ENCODE peak calls at places on chromosomes 16 and 17, in nine cellular contexts. N is retinal pigment epithelial cell, G is epithelial cell of esophagus, T is H9, J is upper lobe of right lung, C is lower leg skin, U is cardiac muscle cell, B is type B pancreatic cell, W is Caco-2. M is an unnamed sample.

GRCh38 chr17:64635647-64636305 is 26.3 kb downstream of the SMURF2 start:
- DNase-seq in U (no peak), J (no peak), W (no peak), T (no peak), B (no peak), G (peak; percentile 40), N (no peak), C (no peak), M (no peak)

GRCh38 chr16:52976539-52977167 is 76.0 kb downstream of the CHD9NB start:
- DNase-seq in B (no peak), C (no peak), J (no peak), W (peak; percentile 37), U (peak; percentile 3), T (peak; percentile 32), N (no peak), G (peak; percentile 66), M (no peak)

GRCh38 chr17:50861822-50862528 is 4.2 kb downstream of the TOB1 start:
- DNase-seq in U (no peak), W (no peak), G (no peak), C (no peak), J (no peak), T (no peak), N (no peak), B (no peak), M (no peak)

GRCh38 chr17:67171560-67171959 is 73.4 kb downstream of the HELZ start:
- DNase-seq in T (no peak), N (no peak), C (no peak), B (no peak), G (no peak), U (no peak), W (no peak), J (no peak), M (no peak)

GRCh38 chr17:45114117-45114932 is 18.0 kb downstream of the PLCD3 start:
- DNase-seq in T (no peak), W (peak; percentile 40), C (no peak), B (no peak), N (no peak), U (no peak), J (no peak), G (no peak), M (no peak)

GRCh38 chr16:88988980-88989791 is 12.2 kb upstream of the CBFA2T3 start:
- DNase-seq in C (no peak), G (no peak), N (no peak), J (no peak), W (no peak), U (no peak), T (no peak), B (no peak), M (no peak)

GRCh38 chr17:45814622-45815606 is 29.8 kb upstream of the SPPL2C start:
- DNase-seq in W (no peak), G (no peak), B (no peak), U (no peak), N (no peak), J (no peak), C (no peak), T (no peak), M (no peak)

GRCh38 chr17:63275318-63275967 is 170.7 kb downstream of the CYB561 start:
- DNase-seq in B (no peak), W (no peak), T (no peak), N (peak; percentile 99), U (no peak), C (no peak), G (peak; percentile 96), J (no peak), M (no peak)

GRCh38 chr17:37327341-37328090 is 48.3 kb upstream of the C17orf78 start:
- DNase-seq in U (no peak), N (peak; percentile 70), W (no peak), J (no peak), T (no peak), C (no peak), G (no peak), B (no peak), M (no peak)

GRCh38 chr17:3026125-3026855 is 37.1 kb downstream of the OR1D5 start:
- DNase-seq in N (no peak), G (no peak), B (peak; percentile 62), J (peak; percentile 56), T (peak; percentile 24), C (no peak), W (no peak), U (no peak), M (no peak)

GRCh38 chr17:57037401-57037800 is 47.6 kb upstream of the AKAP1 start:
- DNase-seq in W (no peak), J (no peak), T (no peak), C (no peak), G (no peak), B (no peak), U (no peak), N (no peak), M (no peak)

GRCh38 chr16:25713785-25714570 is 22.2 kb downstream of the HS3ST4 start:
- DNase-seq in J (no peak), W (no peak), C (no peak), U (no peak), B (no peak), N (no peak), G (no peak), T (no peak), M (no peak)

GRCh38 chr17:9986754-9987382 is 81.8 kb upstream of the RCVRN start:
- DNase-seq in U (no peak), W (no peak), B (no peak), T (no peak), J (no peak), C (no peak), G (no peak), N (no peak), M (no peak)

GRCh38 chr17:9802294-9802693 is 10.9 kb upstream of the DHRS7C start:
- DNase-seq in U (no peak), B (no peak), J (no peak), W (peak; percentile 14), G (peak; percentile 35), N (no peak), T (no peak), C (no peak), M (peak; percentile 90)

GRCh38 chr17:62109378-62109902 is 44.4 kb upstream of the MED13 start:
- DNase-seq in J (peak; percentile 83), U (peak; percentile 68), W (peak; percentile 91), G (peak; percentile 82), N (no peak), B (no peak), T (peak; percentile 95), C (no peak), M (no peak)

GRCh38 chr16:61831351-61831933 is 204.8 kb downstream of the CDH8 start:
- DNase-seq in B (no peak), T (no peak), N (no peak), W (no peak), G (no peak), J (no peak), U (no peak), C (no peak), M (no peak)

GRCh38 chr16:89201467-89202377 is 1.4 kb upstream of the SLC22A31 start:
- DNase-seq in N (no peak), G (peak; percentile 87), C (peak; percentile 68), B (peak; percentile 90), T (peak; percentile 89), U (peak; percentile 95), W (peak; percentile 96), J (peak; percentile 93), M (no peak)

GRCh38 chr17:81578038-81578441 is 25.9 kb upstream of the FAAP100 start:
- DNase-seq in T (peak; percentile 24), J (no peak), G (peak; percentile 61), N (no peak), B (no peak), U (no peak), C (no peak), W (peak; percentile 30), M (no peak)

GRCh38 chr16:65005696-65006095 is 116.2 kb downstream of the CDH11 start:
- DNase-seq in W (no peak), B (no peak), G (peak; percentile 26), C (no peak), N (no peak), J (no peak), U (no peak), T (no peak), M (no peak)

GRCh38 chr16:23597003-23597756 is 1.1 kb upstream of the NDUFAB1 start:
- DNase-seq in B (no peak), J (no peak), G (peak; percentile 39), W (peak; percentile 47), T (peak; percentile 79), U (peak; percentile 16), C (no peak), N (no peak), M (no peak)
- TF ChIP-seq CTCF in B (no peak), J (no peak), G (no peak), W (peak; percentile 26), T (peak; percentile 61), U (no peak), C (no peak), N (peak; percentile 37), M (no peak)

GRCh38 chr16:49464877-49465504 is 91.4 kb downstream of the C16orf78 start:
- DNase-seq in W (no peak), C (no peak), T (peak; percentile 73), J (no peak), N (no peak), G (no peak), B (peak; percentile 66), U (peak; percentile 51), M (peak; percentile 81)
- TF ChIP-seq CTCF in W (no peak), C (no peak), T (peak; percentile 99), J (no peak), N (peak; percentile 17), G (no peak), B (peak; percentile 83), U (peak; percentile 34), M (peak; percentile 34)

DNA sequence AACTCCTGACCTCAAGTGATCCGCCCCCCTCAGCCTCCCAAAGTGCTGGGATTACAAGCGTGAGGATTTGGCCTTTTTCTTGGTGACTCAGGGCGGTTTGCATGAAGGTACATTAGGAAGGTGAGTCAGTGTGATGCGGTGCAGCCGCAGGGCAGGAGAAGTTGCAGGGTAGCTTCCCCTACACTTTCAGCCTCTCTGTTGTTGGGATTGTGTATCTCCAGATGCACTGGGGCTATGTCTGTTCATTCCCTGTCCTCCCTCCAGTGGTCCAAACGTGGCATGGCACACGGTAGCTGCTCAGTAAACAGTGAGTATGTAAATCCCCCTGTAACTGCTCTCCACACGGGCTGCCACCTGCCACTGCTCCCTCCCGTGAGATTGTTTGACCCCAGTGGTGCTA is 109.1 kb upstream of the CDC42EP4 start:
- DNase-seq in G (peak; percentile 94), C (no peak), J (no peak), U (no peak), T (peak; percentile 73), B (no peak), N (no peak), W (peak; percentile 35), M (no peak)
- TF ChIP-seq CTCF in G (peak; percentile 35), C (no peak), J (no peak), U (peak; percentile 37), T (peak; percentile 53), B (peak; percentile 51), N (peak; percentile 25), W (peak; percentile 39), M (peak; percentile 14)

DNA sequence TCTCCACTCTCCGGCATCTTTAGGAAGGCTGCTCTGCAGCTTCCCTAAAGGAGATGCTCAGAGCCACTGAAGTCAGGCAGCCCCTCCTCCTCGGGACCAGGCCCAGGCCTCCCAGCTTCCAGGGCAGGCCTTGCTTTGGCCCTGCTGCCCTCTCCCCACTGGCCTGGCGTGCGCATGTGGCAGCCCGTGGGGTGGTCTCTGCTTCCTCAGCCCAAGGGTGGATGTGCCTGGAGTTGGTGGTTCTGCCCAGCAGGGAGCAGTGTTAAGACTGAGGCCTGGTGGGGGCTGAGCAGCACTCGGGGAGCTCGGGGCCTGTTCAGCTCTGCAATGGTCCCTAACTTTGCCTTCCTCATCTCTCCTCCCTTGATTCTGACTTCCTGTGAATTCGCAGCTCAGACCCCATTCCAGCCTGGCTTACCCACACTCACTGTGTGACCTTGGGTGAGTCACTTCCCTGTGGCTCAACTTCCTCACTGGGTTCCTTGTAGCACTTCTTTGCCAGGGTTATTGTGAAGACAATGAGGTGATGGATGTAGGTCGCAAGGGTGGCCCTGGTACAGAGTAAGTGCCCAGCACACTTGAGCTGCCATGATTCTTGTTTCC is 63.2 kb downstream of the NKD1 start:
- DNase-seq in T (no peak), C (no peak), N (no peak), J (no peak), W (no peak), U (no peak), B (no peak), G (peak; percentile 32), M (no peak)
- TF ChIP-seq CTCF in T (no peak), C (no peak), N (peak; percentile 6), J (no peak), W (no peak), U (peak; percentile 20), B (no peak), G (no peak), M (no peak)

M was measured in osteocyte.